ENCODE peak calls at places on chromosomes 12 and 14, in six cellular contexts. Y, T, Q, J, D and A are unnamed samples.

GRCh38 chr12:52278931-52279682 is 4.7 kb downstream of the KRT86 start:
- DNase-seq in Y (peak; percentile 75), T (peak; percentile 62), Q (peak; percentile 67), J (peak; percentile 23), D (peak; percentile 74), A (peak; percentile 72)

GRCh38 chr14:35229495-35230089 is 62.6 kb upstream of the PSMA6 start:
- DNase-seq in Y (peak; percentile 23), T (no peak), Q (no peak), J (no peak), D (no peak), A (peak; percentile 21)

GRCh38 chr14:80047761-80048160 is 163.5 kb downstream of the DIO2 start:
- DNase-seq in Y (peak; percentile 4), T (no peak), Q (no peak), J (no peak), D (no peak), A (no peak)

GRCh38 chr12:76666272-76666845 is 97.6 kb upstream of the ZDHHC17 start:
- DNase-seq in Y (no peak), T (no peak), Q (no peak), J (no peak), D (no peak), A (no peak)

GRCh38 chr14:48973136-48973535 is 613.0 kb downstream of the RPS29 start:
- DNase-seq in Y (peak; percentile 43), T (no peak), Q (no peak), J (no peak), D (no peak), A (no peak)

GRCh38 chr12:50659690-50660424 is 104.0 kb upstream of the ATF1 start:
- DNase-seq in Y (no peak), T (no peak), Q (no peak), J (no peak), D (no peak), A (no peak)

GRCh38 chr14:24607635-24608492 is 1.6 kb downstream of the GZMH start:
- DNase-seq in Y (no peak), T (no peak), Q (no peak), J (no peak), D (no peak), A (no peak)

GRCh38 chr12:87661770-87662402 is 367.3 kb downstream of the C12orf50 start:
- DNase-seq in Y (no peak), T (no peak), Q (no peak), J (no peak), D (no peak), A (no peak)

GRCh38 chr14:103634156-103634555 is 5.1 kb downstream of the KLC1 start:
- DNase-seq in Y (no peak), T (no peak), Q (no peak), J (no peak), D (no peak), A (no peak)

GRCh38 chr12:89179983-89180382 is 172.3 kb downstream of the DUSP6 start:
- DNase-seq in Y (no peak), T (no peak), Q (peak; percentile 70), J (peak; percentile 58), D (no peak), A (no peak)

GRCh38 chr14:69695664-69696527 is 71.0 kb upstream of the SRSF5 start:
- DNase-seq in Y (peak; percentile 39), T (no peak), Q (no peak), J (no peak), D (peak; percentile 90), A (no peak)

GRCh38 chr12:95516757-95517156 is 34.5 kb downstream of the USP44 start:
- DNase-seq in Y (no peak), T (no peak), Q (no peak), J (no peak), D (no peak), A (no peak)

GRCh38 chr12:110317921-110318320 is 36.9 kb downstream of the ATP2A2 start:
- DNase-seq in Y (no peak), T (no peak), Q (no peak), J (no peak), D (no peak), A (no peak)

GRCh38 chr14:52069617-52070431 is 965 bp upstream of the NID2 start:
- DNase-seq in Y (peak; percentile 47), T (no peak), Q (no peak), J (no peak), D (no peak), A (peak; percentile 76)

GRCh38 chr14:51185754-51186153 is 54.3 kb upstream of the TMX1 start:
- DNase-seq in Y (no peak), T (no peak), Q (no peak), J (no peak), D (no peak), A (no peak)

GRCh38 chr14:104246401-104247335 is 108.3 kb downstream of the KIF26A start:
- DNase-seq in Y (no peak), T (no peak), Q (peak; percentile 5), J (no peak), D (no peak), A (no peak)

GRCh38 chr12:63787306-63787705 is 7.6 kb downstream of the RXYLT1 start:
- DNase-seq in Y (no peak), T (no peak), Q (no peak), J (no peak), D (no peak), A (no peak)

GRCh38 chr12:25719505-25719904 is 166.4 kb upstream of the LMNTD1 start:
- DNase-seq in Y (no peak), T (no peak), Q (no peak), J (no peak), D (no peak), A (no peak)

GRCh38 chr14:30214456-30215090 is 286.9 kb upstream of the PRKD1 start:
- DNase-seq in Y (peak; percentile 66), T (no peak), Q (no peak), J (no peak), D (no peak), A (peak; percentile 75)

GRCh38 chr12:1531160-1531653 is 63.2 kb downstream of the FBXL14 start:
- DNase-seq in Y (no peak), T (no peak), Q (no peak), J (no peak), D (no peak), A (peak; percentile 55)

DNA sequence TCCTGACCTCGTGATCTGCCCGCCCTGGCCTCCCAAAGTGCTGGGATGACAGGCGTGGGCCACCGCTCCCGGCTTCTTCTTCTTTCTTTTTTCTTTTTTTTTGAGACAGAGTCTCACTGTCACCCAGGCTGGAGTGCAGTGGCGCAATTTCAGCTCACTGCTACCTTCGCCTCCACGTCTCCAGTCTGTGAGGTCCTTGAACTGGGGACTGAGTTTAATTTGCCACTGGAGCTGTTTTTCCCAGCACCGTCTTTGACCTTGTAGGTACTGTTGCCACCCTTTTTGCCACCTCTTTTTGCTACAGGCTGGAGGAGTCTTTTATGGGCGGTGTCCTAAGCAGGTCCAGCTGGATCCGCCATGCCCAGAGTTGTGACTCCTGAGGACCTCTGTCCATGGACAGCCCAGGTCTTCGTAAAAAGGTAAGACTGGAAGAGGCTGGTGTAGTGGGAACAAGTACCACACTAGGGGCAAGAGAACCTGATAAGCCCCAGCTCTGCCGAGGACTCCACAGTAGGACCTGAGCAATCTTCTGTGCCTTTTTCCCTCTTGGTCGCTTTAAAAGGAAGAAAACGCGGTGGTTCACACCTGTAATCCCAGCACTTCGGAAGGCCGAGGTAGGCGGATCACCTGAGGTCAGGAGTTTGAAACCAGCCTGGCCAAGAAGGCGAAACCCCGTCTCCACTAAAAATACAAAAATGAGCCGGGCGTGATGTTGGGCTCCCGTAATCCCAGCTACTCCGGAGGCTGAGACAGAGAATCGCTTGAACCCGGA is 976 bp downstream of the RNU4-2 start:
- DNase-seq in Y (no peak), T (peak; percentile 1), Q (no peak), J (no peak), D (peak; percentile 63), A (peak; percentile 50)
- H3K4me3 ChIP-seq in Y (no peak overlapping the region), T (peak overlapping the region; percentile 3), Q (peak overlapping the region; percentile 86), J (peak overlapping the region; percentile 35), D (peak overlapping the region; percentile 42), A (peak overlapping the region; percentile 29)

DNA sequence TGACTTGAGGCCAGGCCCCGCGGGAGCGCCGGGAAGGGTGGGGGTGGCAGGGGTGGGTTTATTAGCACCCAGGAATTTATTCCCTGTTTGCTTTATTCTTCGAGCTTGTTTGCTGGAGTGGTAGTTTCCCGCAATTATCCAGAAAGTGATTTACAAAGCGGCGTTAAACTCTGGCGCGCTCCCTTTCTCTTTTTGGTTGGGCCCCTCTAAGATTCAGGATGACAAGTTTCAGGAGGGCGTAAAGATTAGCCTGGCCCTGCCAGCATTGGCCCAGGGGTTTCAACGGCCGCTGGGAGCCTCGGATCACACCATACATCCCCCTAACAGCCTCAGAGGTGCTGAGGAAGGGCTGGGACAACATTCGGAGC is 444 bp upstream of the NKX2-8 start:
- DNase-seq in Y (no peak), T (no peak), Q (no peak), J (no peak), D (no peak), A (no peak)
- H3K4me3 ChIP-seq in Y (peak overlapping the region; percentile 34), T (no peak overlapping the region), Q (peak overlapping the region; percentile 32), J (no peak overlapping the region), D (no peak overlapping the region), A (peak overlapping the region; percentile 58)

DNA sequence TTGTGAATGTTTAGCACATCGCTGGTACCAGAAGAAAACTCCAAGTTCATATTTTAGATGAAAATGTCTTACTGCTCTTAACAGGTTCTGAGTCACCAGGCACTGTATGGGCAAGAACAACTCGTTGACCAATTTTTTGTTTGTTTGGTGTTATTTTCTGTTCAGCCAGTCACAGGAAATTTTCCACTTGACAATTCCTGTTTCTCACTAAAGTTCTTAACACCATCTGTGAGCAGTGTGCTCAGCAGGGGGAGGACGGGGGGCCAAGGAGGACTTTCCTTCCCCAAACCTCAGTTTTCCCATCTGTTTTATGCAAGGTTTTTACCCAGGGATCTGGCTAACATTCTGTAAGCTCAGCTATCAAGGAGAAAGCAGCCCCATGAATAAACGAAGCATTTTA is 3.0 kb downstream of the NUAK1 start:
- DNase-seq in Y (no peak), T (no peak), Q (no peak), J (no peak), D (no peak), A (no peak)
- H3K4me3 ChIP-seq in Y (no peak overlapping the region), T (peak overlapping the region; percentile 22), Q (peak overlapping the region; percentile 84), J (peak overlapping the region; percentile 61), D (no peak overlapping the region), A (peak overlapping the region; percentile 6)

DNA sequence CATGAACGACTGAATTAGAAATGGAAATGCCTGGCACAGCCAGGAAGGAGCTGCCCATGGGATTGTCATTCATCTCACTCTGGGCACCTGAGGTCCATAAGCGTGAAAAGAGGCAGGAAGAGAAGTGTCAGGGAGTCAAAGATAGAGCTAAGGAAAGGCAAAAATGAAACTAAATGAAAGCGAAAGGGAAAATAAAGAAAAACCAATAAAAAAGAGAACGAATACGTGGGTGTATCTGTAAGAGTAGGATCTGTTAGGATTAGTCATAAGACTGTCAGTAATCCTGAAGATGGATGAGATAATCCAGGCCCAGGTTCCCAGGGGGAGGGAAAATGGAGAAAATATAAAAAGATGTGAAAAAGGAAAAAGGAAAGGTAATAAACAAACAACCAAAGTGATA is 23.5 kb downstream of the MEG3 start:
- DNase-seq in Y (no peak), T (no peak), Q (no peak), J (no peak), D (no peak), A (no peak)
- H3K4me3 ChIP-seq in Y (no peak overlapping the region), T (peak overlapping the region; percentile 5), Q (no peak overlapping the region), J (no peak overlapping the region), D (no peak overlapping the region), A (no peak overlapping the region)

DNA sequence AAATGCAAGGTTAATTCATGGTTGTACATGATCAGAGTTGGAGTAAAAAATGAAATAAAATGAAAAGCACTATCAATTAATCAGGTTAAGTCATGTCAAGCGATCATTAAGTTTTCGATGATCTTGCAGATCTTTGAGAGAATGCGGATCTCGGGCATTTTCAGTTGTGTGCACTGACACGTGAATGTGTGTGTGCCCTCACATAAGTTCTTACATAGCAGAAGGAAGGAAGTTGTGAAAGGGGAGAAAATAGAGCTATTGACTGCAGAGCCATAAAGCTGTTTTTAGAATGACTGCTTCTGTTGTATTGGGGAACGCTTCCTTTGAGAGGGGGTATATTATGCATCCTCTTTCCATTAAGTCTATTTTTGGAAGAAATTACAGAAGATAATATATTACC is 101.3 kb downstream of the HMGA2 start:
- DNase-seq in Y (no peak), T (no peak), Q (no peak), J (no peak), D (no peak), A (no peak)
- H3K4me3 ChIP-seq in Y (no peak overlapping the region), T (no peak overlapping the region), Q (no peak overlapping the region), J (no peak overlapping the region), D (no peak overlapping the region), A (peak overlapping the region; percentile 21)